ENCODE peak calls at places on chromosomes 7 and 10, in five cellular contexts. Y, D, G, U and F are unnamed samples.
A peak's percentile ranks its signal among the peaks of the same experiment; 100 is the strongest.

GRCh38 chr10:4663162-4663992 is 162.6 kb upstream of the AKR1E2 start:
- DNase-seq in U (peak; percentile 71), G (no peak), Y (peak; percentile 97), D (peak; percentile 85), F (peak; percentile 30)

GRCh38 chr7:140525741-140526140 is 46.4 kb upstream of the MKRN1 start:
- DNase-seq in U (no peak), G (peak; percentile 4), Y (no peak), D (no peak), F (no peak)

GRCh38 chr7:73364006-73364728 is 36.2 kb downstream of the FKBP6 start:
- DNase-seq in U (no peak), Y (no peak), D (no peak), G (no peak), F (no peak)

GRCh38 chr7:30707391-30708351 is 25.4 kb upstream of the CRHR2 start:
- DNase-seq in G (no peak), U (no peak), Y (no peak), D (no peak), F (no peak)

GRCh38 chr7:35691827-35692307 is 3.1 kb downstream of the HERPUD2 start:
- DNase-seq in Y (no peak), G (no peak), U (no peak), D (peak; percentile 7), F (peak; percentile 14)

GRCh38 chr7:151240942-151241754 is 7.3 kb downstream of the SMARCD3 start:
- DNase-seq in U (no peak), G (no peak), Y (no peak), D (no peak), F (no peak)

GRCh38 chr7:24573008-24573553 is at the start of gene PALS2:
- DNase-seq in G (peak; percentile 74), Y (peak; percentile 29), D (peak; percentile 85), U (peak; percentile 84), F (no peak)

GRCh38 chr10:22016046-22016705 is 12.6 kb upstream of the DNAJC1 start:
- DNase-seq in Y (no peak), U (no peak), D (no peak), G (no peak), F (no peak)

GRCh38 chr10:30133198-30133597 is 73.8 kb upstream of the JCAD start:
- DNase-seq in U (no peak), D (no peak), Y (no peak), G (no peak), F (no peak)

GRCh38 chr7:30928254-30928872 is 16.7 kb downstream of the AQP1 start:
- DNase-seq in G (no peak), U (no peak), Y (no peak), D (no peak), F (no peak)

GRCh38 chr10:44937201-44938005 is 22.2 kb upstream of the RASSF4 start:
- DNase-seq in Y (no peak), D (no peak), U (no peak), G (no peak), F (no peak)

GRCh38 chr7:40673285-40673684 is 538.5 kb downstream of the SUGCT start:
- DNase-seq in G (no peak), U (no peak), Y (no peak), D (no peak), F (no peak)

GRCh38 chr7:5408777-5409176 is 14.9 kb downstream of the TNRC18 start:
- DNase-seq in Y (no peak), D (no peak), U (no peak), G (no peak), F (no peak)

GRCh38 chr10:89954787-89955566 is 253.6 kb downstream of the KIF20B start:
- DNase-seq in U (peak; percentile 9), G (no peak), Y (no peak), D (no peak), F (no peak)

GRCh38 chr7:4140933-4141332 is 541.2 kb upstream of the FOXK1 start:
- DNase-seq in G (no peak), U (no peak), D (no peak), Y (no peak), F (no peak)

GRCh38 chr7:76223286-76223972 is 21.7 kb downstream of the SRRM3 start:
- DNase-seq in G (no peak), D (no peak), Y (no peak), U (no peak), F (no peak)

GRCh38 chr7:149821191-149822148 is 16.7 kb upstream of the ZNF862 start:
- DNase-seq in U (no peak), D (no peak), G (no peak), Y (no peak), F (no peak)

GRCh38 chr7:133703547-133703946 is 423.6 kb upstream of the LRGUK start:
- DNase-seq in G (no peak), Y (no peak), U (no peak), D (no peak), F (no peak)

GRCh38 chr10:73628405-73628804 is 12.9 kb downstream of the MYOZ1 start:
- DNase-seq in D (no peak), G (no peak), Y (no peak), U (no peak), F (no peak)

GRCh38 chr10:58590152-58590551 is 77.5 kb downstream of the BICC1 start:
- DNase-seq in G (no peak), D (no peak), U (no peak), Y (no peak), F (no peak)

GRCh38 chr7:113291058-113291457 is 172.7 kb upstream of the SMIM30 start:
- DNase-seq in D (no peak), Y (no peak), G (no peak), U (no peak), F (no peak)

GRCh38 chr7:23332881-23333612 is 33.9 kb downstream of the MALSU1 start:
- DNase-seq in Y (no peak), U (no peak), D (no peak), G (no peak), F (no peak)

GRCh38 chr7:70712942-70713341 is 419.0 kb upstream of the GALNT17 start:
- DNase-seq in U (no peak), G (no peak), Y (no peak), D (no peak), F (no peak)

GRCh38 chr10:102629661-102630614 is 14.3 kb upstream of the TRIM8 start:
- DNase-seq in G (no peak), U (no peak), D (peak; percentile 83), Y (no peak), F (peak; percentile 65)

GRCh38 chr7:74092964-74093339 is 9.3 kb downstream of the LIMK1 start:
- DNase-seq in Y (no peak), G (no peak), D (no peak), U (peak; percentile 37), F (peak; percentile 46)

GRCh38 chr7:28787116-28787515 is 171.0 kb downstream of the TRIL start:
- DNase-seq in Y (no peak), D (no peak), G (no peak), U (no peak), F (no peak)

GRCh38 chr7:34058791-34059550 is 153.6 kb downstream of the BMPER start:
- DNase-seq in G (no peak), Y (no peak), U (peak; percentile 41), D (no peak), F (peak; percentile 24)

GRCh38 chr10:93160829-93161228 is 87.1 kb downstream of the CYP26A1 start:
- DNase-seq in Y (no peak), U (no peak), G (no peak), D (no peak), F (no peak)

GRCh38 chr10:80156216-80156615 is 23.7 kb downstream of the PLAC9 start:
- DNase-seq in Y (no peak), U (no peak), G (no peak), D (no peak), F (no peak)

GRCh38 chr10:45040921-45041320 is 40.2 kb downstream of the ZNF22 start:
- DNase-seq in G (no peak), D (no peak), Y (no peak), U (no peak), F (no peak)

GRCh38 chr10:91210435-91210834 is 10.0 kb upstream of the PCGF5 start:
- DNase-seq in D (no peak), Y (no peak), U (peak; percentile 99), G (no peak), F (no peak)

GRCh38 chr7:33705333-33705833 is 200.0 kb upstream of the BMPER start:
- DNase-seq in Y (no peak), G (no peak), U (peak; percentile 25), D (no peak), F (peak; percentile 30)

GRCh38 chr10:46299531-46300366 is 13.0 kb downstream of the ANTXRL start:
- DNase-seq in G (no peak), D (peak; percentile 23), U (peak; percentile 43), Y (no peak), F (peak; percentile 78)

GRCh38 chr10:62388328-62388727 is 14.2 kb downstream of the ZNF365 start:
- DNase-seq in D (no peak), U (no peak), G (no peak), Y (peak; percentile 27), F (no peak)

GRCh38 chr10:14093735-14094484 is 236.8 kb downstream of the FRMD4A start:
- DNase-seq in G (no peak), D (peak; percentile 10), U (peak; percentile 60), Y (no peak), F (peak; percentile 53)